ENCODE peak calls at places on chromosomes 11 and 22, in eight cellular contexts. K is right atrium auricular region; P is ovary; L is ascending aorta; O is IMR-90; J is testis; N is CD8-positive, alpha-beta memory T cell; F is heart right ventricle. S is an unnamed sample.

GRCh38 chr11:68396526-68396925 is 64.0 kb upstream of the PPP6R3 start:
- DNase-seq in F (no peak), P (peak; percentile 35), J (no peak), K (no peak), O (no peak), N (no peak), L (no peak), S (no peak)

GRCh38 chr11:127217941-127218615 is 217.5 kb upstream of the KIRREL3 start:
- DNase-seq in P (no peak), L (no peak), O (no peak), K (no peak), J (no peak), N (no peak), F (no peak), S (no peak)

GRCh38 chr11:42234381-42235035 is 775.1 kb upstream of the LRRC4C start:
- DNase-seq in P (no peak), O (no peak), F (no peak), N (no peak), L (no peak), K (no peak), J (no peak), S (no peak)

GRCh38 chr11:47412152-47412746 is 3.9 kb downstream of the SLC39A13 start:
- DNase-seq in P (peak; percentile 41), F (no peak), L (no peak), J (peak; percentile 40), N (peak; percentile 65), O (peak; percentile 26), K (no peak), S (peak; percentile 51)

GRCh38 chr11:91625495-91625894 is 599.1 kb upstream of the FAT3 start:
- DNase-seq in O (no peak), N (no peak), J (no peak), F (no peak), L (no peak), K (no peak), P (no peak), S (no peak)

GRCh38 chr11:114264381-114264780 is 31.8 kb upstream of the NNMT start:
- DNase-seq in F (no peak), O (no peak), L (peak; percentile 57), K (no peak), P (no peak), J (no peak), N (no peak), S (no peak)

GRCh38 chr11:110337570-110338193 is 41.3 kb upstream of the RDX start:
- DNase-seq in P (no peak), K (peak; percentile 26), F (no peak), O (peak; percentile 52), L (no peak), J (no peak), N (no peak), S (no peak)

GRCh38 chr11:125070699-125071254 is 7.7 kb downstream of the SLC37A2 start:
- DNase-seq in N (no peak), O (peak; percentile 64), L (peak; percentile 78), J (peak; percentile 51), F (peak; percentile 52), P (peak; percentile 17), K (peak; percentile 76), S (no peak)

GRCh38 chr11:69638941-69639681 is 1.8 kb upstream of the CCND1 start:
- DNase-seq in F (peak; percentile 96), O (peak; percentile 97), K (peak; percentile 95), L (peak; percentile 95), J (peak; percentile 93), N (peak; percentile 21), P (peak; percentile 54), S (no peak)

DNA sequence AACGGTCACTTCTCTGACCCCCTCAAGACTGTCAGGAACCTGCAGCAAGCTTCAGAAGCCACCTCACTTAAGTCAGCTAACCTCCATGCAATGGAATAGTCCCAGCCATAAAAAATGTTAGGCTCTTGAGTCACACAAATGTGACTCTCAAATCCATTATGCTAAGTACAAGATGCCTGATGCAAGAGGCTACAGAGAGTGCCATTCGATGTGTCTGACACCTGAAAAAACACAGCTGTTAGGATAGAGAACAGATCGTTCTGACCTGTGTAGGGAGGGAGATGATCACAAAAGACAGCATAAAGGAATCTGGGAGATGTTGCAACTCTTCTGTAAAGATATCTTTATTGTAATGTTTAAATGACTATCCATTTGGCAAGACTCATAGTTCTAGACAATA is 712.4 kb downstream of the TBC1D22A start:
- DNase-seq in J (no peak), F (no peak), O (no peak), P (no peak), K (no peak), N (no peak), L (no peak), S (no peak)
- H3K9me3 ChIP-seq in J (no peaks in the 10 kb centered on the region), F (no peaks in the 10 kb centered on the region), O (peaks cover 10% of the 10 kb centered on the region), P (no peaks in the 10 kb centered on the region), K (no peaks in the 10 kb centered on the region), N (no peaks in the 10 kb centered on the region), L (no peaks in the 10 kb centered on the region), S (no peaks in the 10 kb centered on the region)

GRCh38 chr22:17797721-17798559 is 23.7 kb upstream of the BID start:
- DNase-seq in L (no peak), O (no peak), N (no peak), K (no peak), F (no peak), J (no peak), P (no peak), S (no peak)
- H3K4me3 ChIP-seq in L (no peak overlapping the region), O (no peak overlapping the region), N (no peak overlapping the region), K (no peak overlapping the region), F (no peak overlapping the region), J (no peak overlapping the region), P (no peak overlapping the region), S (no peak overlapping the region)

DNA sequence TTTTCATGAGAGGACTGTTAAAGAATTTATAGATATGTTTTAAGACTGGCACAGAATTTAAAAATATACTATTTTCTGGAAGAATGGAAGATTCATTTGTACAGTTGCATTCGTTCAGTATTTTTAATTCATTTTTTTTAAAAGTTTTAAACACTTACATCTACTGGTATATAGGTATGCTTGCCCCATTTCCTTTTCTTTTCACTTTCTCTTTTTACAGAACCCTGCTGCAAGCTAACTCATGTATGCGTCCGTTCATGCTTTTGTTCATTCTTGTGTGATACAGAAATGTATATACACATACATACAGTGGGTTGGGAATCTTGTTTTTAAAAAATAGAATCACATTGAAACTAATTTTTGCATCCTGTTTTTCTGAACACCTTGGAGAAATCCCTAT is 31.0 kb downstream of the PACS1 start:
- DNase-seq in F (no peak), P (no peak), N (no peak), L (no peak), J (no peak), K (no peak), O (no peak), S (no peak)
- H3K4me1 ChIP-seq in F (peaks cover 17% of the 10 kb centered on the region), P (peaks cover 8% of the 10 kb centered on the region), N (peaks cover 63% of the 10 kb centered on the region), L (peaks cover 11% of the 10 kb centered on the region), J (peaks cover 11% of the 10 kb centered on the region), K (no peaks in the 10 kb centered on the region), O (no peaks in the 10 kb centered on the region), S (peaks cover 27% of the 10 kb centered on the region)

GRCh38 chr22:49867303-49868250 is 13.9 kb downstream of the ZBED4 start:
- DNase-seq in L (no peak), O (no peak), K (no peak), F (no peak), P (no peak), J (no peak), N (no peak), S (no peak)

GRCh38 chr22:49866646-49867045 is 13.0 kb downstream of the ZBED4 start:
- DNase-seq in P (no peak), N (no peak), J (no peak), L (no peak), K (no peak), O (no peak), F (no peak), S (no peak)

GRCh38 chr22:49871482-49871881 is 17.8 kb downstream of the ZBED4 start:
- DNase-seq in F (no peak), L (no peak), J (peak; percentile 23), N (no peak), K (no peak), P (no peak), O (no peak), S (no peak)

GRCh38 chr22:49869855-49870712 is 16.4 kb downstream of the ZBED4 start:
- DNase-seq in O (no peak), L (no peak), P (no peak), K (no peak), J (no peak), N (peak; percentile 63), F (no peak), S (peak; percentile 26)

GRCh38 chr22:49869091-49869830 is 15.6 kb downstream of the ZBED4 start:
- DNase-seq in K (no peak), L (no peak), F (no peak), P (no peak), N (no peak), J (no peak), O (no peak), S (no peak)
- H3K9me3 ChIP-seq in K (peaks cover 40% of the 10 kb centered on the region), L (peaks cover 76% of the 10 kb centered on the region), F (no peaks in the 10 kb centered on the region), P (peaks cover 4% of the 10 kb centered on the region), N (peaks cover 4% of the 10 kb centered on the region), J (no peaks in the 10 kb centered on the region), O (peaks cover 30% of the 10 kb centered on the region), S (no peaks in the 10 kb centered on the region)

GRCh38 chr11:33016654-33017053 is 976 bp downstream of the DEPDC7 start:
- DNase-seq in K (no peak), J (no peak), P (no peak), L (no peak), N (no peak), O (no peak), F (no peak), S (no peak)
- H3K4me3 ChIP-seq in K (peak overlapping the region; percentile 60), J (peak overlapping the region; percentile 57), P (peak overlapping the region; percentile 51), L (peak overlapping the region; percentile 81), N (no peak overlapping the region), O (peak overlapping the region; percentile 66), F (no peak overlapping the region), S (peak overlapping the region; percentile 65)

GRCh38 chr11:96241351-96241841 is 101.6 kb downstream of the MAML2 start:
- DNase-seq in L (no peak), O (no peak), K (no peak), J (no peak), P (no peak), N (no peak), F (no peak), S (no peak)
- H3K4me1 ChIP-seq in L (peaks cover 20% of the 10 kb centered on the region), O (peaks cover 21% of the 10 kb centered on the region), K (peaks cover 29% of the 10 kb centered on the region), J (peaks cover 6% of the 10 kb centered on the region), P (peaks cover 2% of the 10 kb centered on the region), N (peaks cover 57% of the 10 kb centered on the region), F (peaks cover 30% of the 10 kb centered on the region), S (peaks cover 8% of the 10 kb centered on the region)